ENCODE peak calls at places on chromosomes 12 and 14, in five cellular contexts. One of them, this sample, is unnamed.

GRCh38 chr12:40583743-40584142 is 108.5 kb upstream of the CNTN1 start:
- DNase-seq in activated T-cell treated with anti-CD3 and anti-CD28 coated beads, Interleukin-2, amount 50 U/mL, for 72 hours: no peak
- DNase-seq in EL: no peak
- DNase-seq in BJ: no peak
- DNase-seq in AG09309: no peak
- DNase-seq in this sample: no peak

GRCh38 chr14:68409355-68409754 is 383.5 kb downstream of the ZFP36L1 start:
- DNase-seq in activated T-cell treated with anti-CD3 and anti-CD28 coated beads, Interleukin-2, amount 50 U/mL, for 72 hours: no peak
- DNase-seq in EL: no peak
- DNase-seq in BJ: no peak
- DNase-seq in AG09309: no peak
- DNase-seq in this sample: no peak

GRCh38 chr14:54186821-54187365 is 209.9 kb upstream of the CDKN3 start:
- DNase-seq in activated T-cell treated with anti-CD3 and anti-CD28 coated beads, Interleukin-2, amount 50 U/mL, for 72 hours: no peak
- DNase-seq in EL: no peak
- DNase-seq in BJ: no peak
- DNase-seq in AG09309: no peak
- DNase-seq in this sample: no peak

GRCh38 chr12:29043069-29043468 is 106.0 kb upstream of the FAR2 start:
- DNase-seq in activated T-cell treated with anti-CD3 and anti-CD28 coated beads, Interleukin-2, amount 50 U/mL, for 72 hours: no peak
- DNase-seq in EL: peak; percentile 12
- DNase-seq in BJ: peak; percentile 55
- DNase-seq in AG09309: peak; percentile 44
- DNase-seq in this sample: no peak

GRCh38 chr14:23653046-23653445 is 16.9 kb downstream of the DHRS2 start:
- DNase-seq in activated T-cell treated with anti-CD3 and anti-CD28 coated beads, Interleukin-2, amount 50 U/mL, for 72 hours: no peak
- DNase-seq in EL: peak; percentile 9
- DNase-seq in BJ: no peak
- DNase-seq in AG09309: no peak
- DNase-seq in this sample: no peak

GRCh38 chr12:121400332-121401139 is 618 bp downstream of the RNF34 start:
- DNase-seq in activated T-cell treated with anti-CD3 and anti-CD28 coated beads, Interleukin-2, amount 50 U/mL, for 72 hours: peak; percentile 65
- DNase-seq in EL: peak; percentile 54
- DNase-seq in BJ: no peak
- DNase-seq in AG09309: no peak
- DNase-seq in this sample: peak; percentile 61

GRCh38 chr14:103880334-103880985 is 33.1 kb upstream of the PPP1R13B start:
- DNase-seq in activated T-cell treated with anti-CD3 and anti-CD28 coated beads, Interleukin-2, amount 50 U/mL, for 72 hours: no peak
- DNase-seq in EL: peak; percentile 77
- DNase-seq in BJ: peak; percentile 20
- DNase-seq in AG09309: peak; percentile 31
- DNase-seq in this sample: no peak

GRCh38 chr14:106422066-106422465 is 895.7 kb downstream of the TMEM121 start:
- DNase-seq in activated T-cell treated with anti-CD3 and anti-CD28 coated beads, Interleukin-2, amount 50 U/mL, for 72 hours: no peak
- DNase-seq in EL: no peak
- DNase-seq in BJ: no peak
- DNase-seq in AG09309: no peak
- DNase-seq in this sample: no peak

GRCh38 chr14:64417042-64417770 is 29.1 kb downstream of the MTHFD1 start:
- DNase-seq in activated T-cell treated with anti-CD3 and anti-CD28 coated beads, Interleukin-2, amount 50 U/mL, for 72 hours: no peak
- DNase-seq in EL: peak; percentile 64
- DNase-seq in BJ: no peak
- DNase-seq in AG09309: no peak
- DNase-seq in this sample: no peak

This sample was measured in activated CD4-positive, alpha-beta memory T cell treated with anti-CD3 and anti-CD28 coated beads, Interleukin-2, amount 10 ng/mL, durations not matched to agents 7 days and 5 days.